ENCODE peak calls at places on chromosome 16, in six cellular contexts. One of them, this sample, is unnamed.

GRCh38 chr16:67245674-67246080 is 1.6 kb downstream of the FHOD1 start:
- DNase-seq in A549: no peak
- DNase-seq in brain microvascular endothelial cell: no peak
- DNase-seq in pancreas: no peak
- DNase-seq in IMR-90: no peak
- DNase-seq in activated CD8-positive, alpha-beta T cell treated with anti-CD3 and anti-CD28 coated beads for 36 hours: no peak
- DNase-seq in this sample: no peak

GRCh38 chr16:10745856-10746255 is 2.2 kb downstream of the NUBP1 start:
- DNase-seq in A549: no peak
- DNase-seq in pancreas: no peak
- DNase-seq in IMR-90: no peak
- DNase-seq in activated CD8-positive, alpha-beta T cell treated with anti-CD3 and anti-CD28 coated beads for 36 hours: no peak
- DNase-seq in brain microvascular endothelial cell: no peak
- DNase-seq in this sample: no peak

GRCh38 chr16:10509534-10510025 is 70.8 kb downstream of the EMP2 start:
- DNase-seq in activated CD8-positive, alpha-beta T cell treated with anti-CD3 and anti-CD28 coated beads for 36 hours: peak
- DNase-seq in A549: peak
- DNase-seq in brain microvascular endothelial cell: peak
- DNase-seq in IMR-90: peak
- DNase-seq in pancreas: peak
- DNase-seq in this sample: peak

GRCh38 chr16:77169650-77170236 is 21.2 kb upstream of the MON1B start:
- DNase-seq in activated CD8-positive, alpha-beta T cell treated with anti-CD3 and anti-CD28 coated beads for 36 hours: peak
- DNase-seq in pancreas: no peak
- DNase-seq in A549: peak
- DNase-seq in IMR-90: peak
- DNase-seq in brain microvascular endothelial cell: peak
- DNase-seq in this sample: peak

GRCh38 chr16:65727534-65728137 is 605.8 kb upstream of the CDH11 start:
- DNase-seq in activated CD8-positive, alpha-beta T cell treated with anti-CD3 and anti-CD28 coated beads for 36 hours: no peak
- DNase-seq in brain microvascular endothelial cell: no peak
- DNase-seq in pancreas: no peak
- DNase-seq in A549: no peak
- DNase-seq in IMR-90: no peak
- DNase-seq in this sample: no peak

GRCh38 chr16:47565454-47565853 is 104.3 kb downstream of the PHKB start:
- DNase-seq in pancreas: peak
- DNase-seq in brain microvascular endothelial cell: peak
- DNase-seq in IMR-90: peak
- DNase-seq in activated CD8-positive, alpha-beta T cell treated with anti-CD3 and anti-CD28 coated beads for 36 hours: no peak
- DNase-seq in A549: no peak
- DNase-seq in this sample: no peak

GRCh38 chr16:12020007-12020406 is 43.5 kb downstream of the SNX29 start:
- DNase-seq in A549: no peak
- DNase-seq in activated CD8-positive, alpha-beta T cell treated with anti-CD3 and anti-CD28 coated beads for 36 hours: no peak
- DNase-seq in IMR-90: no peak
- DNase-seq in pancreas: no peak
- DNase-seq in brain microvascular endothelial cell: no peak
- DNase-seq in this sample: no peak

GRCh38 chr16:46768809-46769208 is 20.7 kb upstream of the MYLK3 start:
- DNase-seq in IMR-90: no peak
- DNase-seq in brain microvascular endothelial cell: no peak
- DNase-seq in pancreas: no peak
- DNase-seq in A549: no peak
- DNase-seq in activated CD8-positive, alpha-beta T cell treated with anti-CD3 and anti-CD28 coated beads for 36 hours: no peak
- DNase-seq in this sample: no peak

GRCh38 chr16:86508028-86508946 is 2.0 kb upstream of the FOXF1 start:
- DNase-seq in IMR-90: no peak
- DNase-seq in A549: no peak
- DNase-seq in activated CD8-positive, alpha-beta T cell treated with anti-CD3 and anti-CD28 coated beads for 36 hours: no peak
- DNase-seq in pancreas: no peak
- DNase-seq in brain microvascular endothelial cell: no peak
- DNase-seq in this sample: no peak

GRCh38 chr16:81996664-81997529 is 14.4 kb downstream of the SDR42E1 start:
- DNase-seq in pancreas: no peak
- DNase-seq in IMR-90: peak
- DNase-seq in activated CD8-positive, alpha-beta T cell treated with anti-CD3 and anti-CD28 coated beads for 36 hours: no peak
- DNase-seq in A549: peak
- DNase-seq in brain microvascular endothelial cell: peak
- DNase-seq in this sample: no peak

GRCh38 chr16:3857189-3858013 is 23.1 kb downstream of the CREBBP start:
- DNase-seq in activated CD8-positive, alpha-beta T cell treated with anti-CD3 and anti-CD28 coated beads for 36 hours: no peak
- DNase-seq in pancreas: no peak
- DNase-seq in brain microvascular endothelial cell: no peak
- DNase-seq in IMR-90: peak
- DNase-seq in A549: no peak
- DNase-seq in this sample: no peak

GRCh38 chr16:48156790-48157209 is 1.0 kb upstream of the ABCC12 start:
- DNase-seq in IMR-90: peak
- DNase-seq in pancreas: peak
- DNase-seq in brain microvascular endothelial cell: peak
- DNase-seq in A549: peak
- DNase-seq in activated CD8-positive, alpha-beta T cell treated with anti-CD3 and anti-CD28 coated beads for 36 hours: peak
- DNase-seq in this sample: peak

GRCh38 chr16:4414187-4414909 is 2.0 kb downstream of the CORO7 start:
- DNase-seq in A549: no peak
- DNase-seq in brain microvascular endothelial cell: no peak
- DNase-seq in activated CD8-positive, alpha-beta T cell treated with anti-CD3 and anti-CD28 coated beads for 36 hours: peak
- DNase-seq in IMR-90: no peak
- DNase-seq in pancreas: no peak
- DNase-seq in this sample: peak

GRCh38 chr16:75789237-75789636 is 62.9 kb upstream of the CPHXL start:
- DNase-seq in pancreas: no peak
- DNase-seq in brain microvascular endothelial cell: peak
- DNase-seq in IMR-90: peak
- DNase-seq in activated CD8-positive, alpha-beta T cell treated with anti-CD3 and anti-CD28 coated beads for 36 hours: no peak
- DNase-seq in A549: peak
- DNase-seq in this sample: peak

GRCh38 chr16:64406661-64407267 is 715.1 kb downstream of the CDH11 start:
- DNase-seq in A549: no peak
- DNase-seq in IMR-90: no peak
- DNase-seq in activated CD8-positive, alpha-beta T cell treated with anti-CD3 and anti-CD28 coated beads for 36 hours: no peak
- DNase-seq in pancreas: no peak
- DNase-seq in brain microvascular endothelial cell: no peak
- DNase-seq in this sample: no peak

GRCh38 chr16:88810166-88810867 is 1.4 kb downstream of the APRT start:
- DNase-seq in IMR-90: no peak
- DNase-seq in pancreas: no peak
- DNase-seq in brain microvascular endothelial cell: no peak
- DNase-seq in activated CD8-positive, alpha-beta T cell treated with anti-CD3 and anti-CD28 coated beads for 36 hours: peak
- DNase-seq in A549: no peak
- DNase-seq in this sample: no peak

GRCh38 chr16:88813396-88814143 is 1.8 kb upstream of the APRT start:
- DNase-seq in pancreas: no peak
- DNase-seq in brain microvascular endothelial cell: no peak
- DNase-seq in activated CD8-positive, alpha-beta T cell treated with anti-CD3 and anti-CD28 coated beads for 36 hours: no peak
- DNase-seq in A549: no peak
- DNase-seq in IMR-90: no peak
- DNase-seq in this sample: no peak

GRCh38 chr16:88810868-88811599 is 694 bp downstream of the APRT start:
- DNase-seq in activated CD8-positive, alpha-beta T cell treated with anti-CD3 and anti-CD28 coated beads for 36 hours: peak
- DNase-seq in brain microvascular endothelial cell: peak
- DNase-seq in pancreas: peak
- DNase-seq in IMR-90: peak
- DNase-seq in A549: peak
- DNase-seq in this sample: peak

GRCh38 chr16:88811600-88811849 is 203 bp downstream of the APRT start:
- DNase-seq in brain microvascular endothelial cell: no peak
- DNase-seq in A549: no peak
- DNase-seq in pancreas: no peak
- DNase-seq in IMR-90: no peak
- DNase-seq in activated CD8-positive, alpha-beta T cell treated with anti-CD3 and anti-CD28 coated beads for 36 hours: no peak
- DNase-seq in this sample: no peak

DNA sequence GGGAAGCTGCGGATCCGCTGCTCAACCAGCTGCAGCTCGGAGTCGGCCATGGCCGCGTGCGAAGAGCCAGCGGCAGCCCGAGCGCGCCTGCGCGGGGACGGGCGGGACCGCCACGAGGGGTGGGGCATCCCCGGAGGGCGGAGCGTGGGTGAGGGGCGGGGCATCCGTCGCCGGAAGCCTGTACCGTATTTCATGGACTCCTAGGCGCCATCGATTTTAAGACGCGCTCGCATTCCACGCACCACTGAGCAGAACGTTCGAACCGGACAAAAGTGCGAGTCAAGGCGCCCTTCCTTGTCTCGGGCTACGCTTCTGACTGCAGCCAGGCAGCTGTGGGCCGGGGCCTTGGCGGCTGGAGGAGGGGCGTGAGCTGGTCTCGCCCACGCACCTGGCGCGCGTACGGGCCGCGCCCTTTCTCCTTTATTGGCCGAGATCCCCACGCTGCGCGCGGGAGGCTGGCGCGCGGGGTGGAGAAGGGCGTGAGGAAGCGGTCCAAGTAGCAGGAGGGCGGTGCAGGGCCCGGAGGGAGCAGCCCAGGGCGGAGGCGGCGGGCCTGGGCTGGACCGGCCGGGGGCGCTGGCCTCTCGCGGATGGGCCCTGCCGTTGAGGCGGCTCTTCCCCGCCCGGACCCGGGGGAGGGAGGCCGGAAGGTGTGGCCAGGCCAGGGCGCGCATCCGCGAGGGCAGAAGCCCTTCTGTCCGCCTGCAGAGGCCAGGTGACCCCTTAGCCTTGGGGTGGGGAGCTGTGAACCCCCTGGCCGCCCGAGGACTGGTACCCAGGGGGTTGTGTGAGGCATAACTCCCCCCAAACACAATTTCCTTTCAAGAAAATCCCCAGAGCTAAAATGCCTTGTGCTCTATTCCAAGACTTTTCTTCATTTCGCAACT is at the start of gene APRT:
- DNase-seq in IMR-90: peak
- DNase-seq in A549: peak
- DNase-seq in brain microvascular endothelial cell: peak
- DNase-seq in activated CD8-positive, alpha-beta T cell treated with anti-CD3 and anti-CD28 coated beads for 36 hours: peak
- DNase-seq in pancreas: peak
- DNase-seq in this sample: peak
- TF ChIP-seq CTCF in IMR-90: peak
- TF ChIP-seq CTCF in A549: peak
- TF ChIP-seq CTCF in brain microvascular endothelial cell: no peak
- TF ChIP-seq CTCF in activated CD8-positive, alpha-beta T cell treated with anti-CD3 and anti-CD28 coated beads for 36 hours: peak
- TF ChIP-seq CTCF in pancreas: no peak
- TF ChIP-seq CTCF in this sample: peak

GRCh38 chr16:57208926-57209325 is 22.8 kb downstream of the RSPRY1 start:
- DNase-seq in A549: no peak
- DNase-seq in pancreas: no peak
- DNase-seq in activated CD8-positive, alpha-beta T cell treated with anti-CD3 and anti-CD28 coated beads for 36 hours: no peak
- DNase-seq in brain microvascular endothelial cell: no peak
- DNase-seq in IMR-90: no peak
- DNase-seq in this sample: no peak

GRCh38 chr16:57209780-57210179 is 23.7 kb downstream of the RSPRY1 start:
- DNase-seq in IMR-90: no peak
- DNase-seq in brain microvascular endothelial cell: no peak
- DNase-seq in A549: no peak
- DNase-seq in activated CD8-positive, alpha-beta T cell treated with anti-CD3 and anti-CD28 coated beads for 36 hours: no peak
- DNase-seq in pancreas: no peak
- DNase-seq in this sample: no peak

GRCh38 chr16:57203451-57203850 is 17.3 kb downstream of the RSPRY1 start:
- DNase-seq in brain microvascular endothelial cell: peak
- DNase-seq in pancreas: no peak
- DNase-seq in activated CD8-positive, alpha-beta T cell treated with anti-CD3 and anti-CD28 coated beads for 36 hours: no peak
- DNase-seq in IMR-90: no peak
- DNase-seq in A549: no peak
- DNase-seq in this sample: no peak

GRCh38 chr16:57202095-57202886 is 16.2 kb downstream of the RSPRY1 start:
- DNase-seq in IMR-90: no peak
- DNase-seq in A549: no peak
- DNase-seq in activated CD8-positive, alpha-beta T cell treated with anti-CD3 and anti-CD28 coated beads for 36 hours: no peak
- DNase-seq in brain microvascular endothelial cell: no peak
- DNase-seq in pancreas: no peak
- DNase-seq in this sample: no peak

DNA sequence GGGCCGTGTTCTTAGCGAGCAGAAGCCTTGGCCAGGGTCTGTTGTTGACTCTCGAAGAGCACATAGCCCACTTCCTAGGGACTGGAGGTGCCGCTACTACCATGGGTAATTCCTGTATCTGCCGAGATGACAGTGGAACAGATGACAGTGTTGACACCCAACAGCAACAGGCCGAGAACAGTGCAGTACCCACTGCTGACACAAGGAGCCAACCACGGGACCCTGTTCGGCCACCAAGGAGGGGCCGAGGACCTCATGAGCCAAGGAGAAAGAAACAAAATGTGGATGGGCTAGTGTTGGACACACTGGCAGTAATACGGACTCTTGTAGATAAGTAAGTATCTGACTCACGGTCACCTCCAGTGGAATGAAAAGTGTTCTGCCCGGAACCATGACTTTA is 18.5 kb downstream of the RSPRY1 start:
- DNase-seq in A549: no peak
- DNase-seq in pancreas: no peak
- DNase-seq in brain microvascular endothelial cell: no peak
- DNase-seq in IMR-90: no peak
- DNase-seq in activated CD8-positive, alpha-beta T cell treated with anti-CD3 and anti-CD28 coated beads for 36 hours: no peak
- DNase-seq in this sample: no peak
- TF ChIP-seq CTCF in A549: no peak
- TF ChIP-seq CTCF in pancreas: no peak
- TF ChIP-seq CTCF in brain microvascular endothelial cell: peak
- TF ChIP-seq CTCF in IMR-90: no peak
- TF ChIP-seq CTCF in activated CD8-positive, alpha-beta T cell treated with anti-CD3 and anti-CD28 coated beads for 36 hours: no peak
- TF ChIP-seq CTCF in this sample: no peak

DNA sequence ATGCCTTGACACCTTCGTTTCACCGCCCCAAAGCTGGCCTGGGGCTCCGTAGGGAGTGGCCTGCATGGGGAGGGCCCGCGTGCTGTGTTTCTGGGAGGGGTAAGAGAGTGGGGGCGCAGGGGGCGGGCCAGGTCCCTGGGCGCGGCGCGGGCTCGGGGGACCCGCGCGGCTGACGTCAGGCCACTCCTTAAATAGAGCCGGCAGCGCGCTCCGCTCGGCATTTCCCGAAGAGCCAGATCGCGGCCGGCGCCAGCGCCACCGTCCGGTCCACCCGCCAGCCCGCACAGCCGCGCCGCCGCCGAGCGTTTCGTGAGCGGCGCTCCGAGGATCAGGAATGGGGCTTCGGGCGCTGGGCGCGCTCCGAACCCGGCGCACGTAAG is at the start of gene HS3ST2:
- DNase-seq in IMR-90: no peak
- DNase-seq in brain microvascular endothelial cell: no peak
- DNase-seq in pancreas: no peak
- DNase-seq in activated CD8-positive, alpha-beta T cell treated with anti-CD3 and anti-CD28 coated beads for 36 hours: peak
- DNase-seq in A549: no peak
- DNase-seq in this sample: no peak
- TF ChIP-seq CTCF in IMR-90: no peak
- TF ChIP-seq CTCF in brain microvascular endothelial cell: no peak
- TF ChIP-seq CTCF in pancreas: no peak
- TF ChIP-seq CTCF in activated CD8-positive, alpha-beta T cell treated with anti-CD3 and anti-CD28 coated beads for 36 hours: no peak
- TF ChIP-seq CTCF in A549: no peak
- TF ChIP-seq CTCF in this sample: no peak

DNA sequence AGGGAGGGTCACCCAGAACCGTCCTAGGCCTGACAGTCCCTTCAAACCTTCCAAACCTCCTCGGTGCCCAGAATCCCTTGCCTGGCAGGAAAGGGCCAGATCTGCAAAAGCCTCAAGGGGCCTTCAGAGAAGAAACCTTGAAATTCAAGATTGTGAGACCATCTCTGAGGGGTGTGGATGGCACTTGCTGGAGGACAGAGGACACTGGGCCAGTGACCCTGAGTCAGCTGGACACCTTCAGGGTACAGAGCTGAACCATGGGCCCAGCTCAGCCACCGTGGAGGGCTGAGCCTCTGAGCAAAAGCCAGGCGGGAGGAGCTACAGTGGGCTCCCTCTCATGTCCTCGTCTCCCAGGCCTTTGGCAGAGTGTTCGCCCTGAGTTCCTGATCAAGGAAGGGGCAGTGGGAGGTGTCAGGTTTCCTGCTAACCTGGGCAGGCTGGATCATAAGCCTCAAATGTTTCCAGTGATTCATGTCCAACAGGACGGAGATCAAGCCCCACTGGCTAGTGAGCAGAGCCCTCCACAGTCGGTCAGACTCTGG is 3.0 kb downstream of the PDILT start:
- DNase-seq in brain microvascular endothelial cell: no peak
- DNase-seq in pancreas: no peak
- DNase-seq in activated CD8-positive, alpha-beta T cell treated with anti-CD3 and anti-CD28 coated beads for 36 hours: no peak
- DNase-seq in A549: no peak
- DNase-seq in IMR-90: no peak
- DNase-seq in this sample: no peak
- TF ChIP-seq CTCF in brain microvascular endothelial cell: no peak
- TF ChIP-seq CTCF in pancreas: no peak
- TF ChIP-seq CTCF in activated CD8-positive, alpha-beta T cell treated with anti-CD3 and anti-CD28 coated beads for 36 hours: no peak
- TF ChIP-seq CTCF in A549: no peak
- TF ChIP-seq CTCF in IMR-90: no peak
- TF ChIP-seq CTCF in this sample: no peak

This sample was measured in GM10248.